ENCODE peak calls at places on chromosomes 5 and 9, in ten cellular contexts. D is left ventricle myocardium inferior, K is gastrocnemius medialis, M is fibroblast of lung, L is PC-3, Y is heart left ventricle, F is upper lobe of right lung, U is transverse colon, T is IMR-90, E is psoas muscle. A is an unnamed sample.
A peak's percentile ranks its signal among the peaks of the same experiment; 100 is the strongest.

GRCh38 chr5:163193886-163194285 is 243.5 kb upstream of the CCNG1 start:
- DNase-seq in M (no peak), T (no peak), D (no peak), E (no peak), K (no peak), F (no peak), U (no peak), L (peak; percentile 13), Y (no peak), A (no peak)

GRCh38 chr9:14744768-14745167 is 22.2 kb upstream of the CER1 start:
- DNase-seq in F (no peak), D (no peak), U (no peak), T (no peak), L (no peak), M (no peak), Y (no peak), K (no peak), E (no peak), A (no peak)

GRCh38 chr5:150781706-150782614 is 3.4 kb downstream of the SMIM3 start:
- DNase-seq in F (no peak), K (peak; percentile 55), Y (peak; percentile 79), E (peak; percentile 81), D (peak; percentile 64), T (peak; percentile 96), L (peak; percentile 20), U (peak; percentile 51), M (peak; percentile 99), A (peak; percentile 88)

GRCh38 chr5:168987540-168988300 is 313.2 kb downstream of the SLIT3 start:
- DNase-seq in M (peak; percentile 47), F (peak; percentile 76), T (peak; percentile 58), E (peak; percentile 70), D (peak; percentile 65), K (no peak), Y (peak; percentile 46), L (peak; percentile 90), U (peak; percentile 75), A (peak; percentile 94)

GRCh38 chr9:128685022-128685332 is 4.0 kb upstream of the SET start:
- DNase-seq in M (no peak), T (no peak), L (no peak), D (no peak), E (no peak), Y (no peak), K (no peak), F (no peak), U (no peak), A (no peak)

GRCh38 chr5:149470942-149471341 is 80.3 kb downstream of the CSNK1A1 start:
- DNase-seq in F (no peak), T (no peak), M (no peak), E (no peak), L (no peak), Y (no peak), K (no peak), D (no peak), U (no peak), A (no peak)

GRCh38 chr5:127870914-127871313 is 167.7 kb downstream of the CCDC192 start:
- DNase-seq in D (peak; percentile 77), T (no peak), L (no peak), E (peak; percentile 88), U (peak; percentile 56), M (peak; percentile 52), F (peak; percentile 86), K (peak; percentile 23), Y (peak; percentile 87), A (no peak)

GRCh38 chr9:129270205-129270604 is 92.1 kb upstream of the IER5L start:
- DNase-seq in E (no peak), M (no peak), F (no peak), D (peak; percentile 3), L (no peak), Y (no peak), K (no peak), T (no peak), U (peak; percentile 54), A (no peak)

GRCh38 chr5:24621809-24622208 is 23.0 kb downstream of the CDH10 start:
- DNase-seq in D (peak; percentile 15), K (peak; percentile 4), M (peak; percentile 23), L (peak; percentile 40), T (no peak), E (no peak), U (no peak), F (no peak), Y (no peak), A (no peak)

GRCh38 chr5:36073595-36074216 is 7.0 kb upstream of the UGT3A2 start:
- DNase-seq in D (no peak), M (no peak), U (no peak), F (no peak), L (peak; percentile 39), T (no peak), K (no peak), E (no peak), Y (no peak), A (peak; percentile 73)

GRCh38 chr5:159101689-159102088 is 2.0 kb upstream of the EBF1 start:
- DNase-seq in E (no peak), Y (no peak), M (no peak), F (no peak), U (no peak), L (no peak), K (no peak), T (no peak), D (no peak), A (no peak)

DNA sequence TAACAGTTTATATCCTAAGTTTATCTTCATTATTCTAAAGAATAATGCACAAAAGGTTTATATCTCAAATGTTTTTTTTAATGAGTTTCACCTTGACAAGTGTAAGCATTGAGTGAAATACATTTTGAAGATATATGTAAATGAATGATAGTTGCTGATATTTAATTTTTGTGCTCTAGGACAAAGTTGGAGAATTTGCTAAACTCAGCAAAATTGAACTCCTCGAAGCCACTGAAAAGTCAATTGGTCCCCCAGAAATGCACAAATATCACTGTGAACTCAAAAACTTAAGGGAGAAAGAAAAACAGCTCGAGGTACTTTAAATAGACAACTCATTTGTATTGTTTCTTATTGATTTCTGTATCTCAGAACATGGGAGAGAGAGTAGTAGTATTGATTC is 19.5 kb downstream of the SMC5 start:
- DNase-seq in F (no peak), Y (no peak), M (no peak), D (no peak), E (no peak), U (no peak), K (no peak), T (no peak), L (no peak), A (no peak)
- H3K36me3 ChIP-seq in F (peaks cover 33% of the 10 kb centered on the region), Y (peaks cover 7% of the 10 kb centered on the region), M (peaks cover 2% of the 10 kb centered on the region), D (peaks cover 64% of the 10 kb centered on the region), E (no peaks in the 10 kb centered on the region), U (no peaks in the 10 kb centered on the region), K (no peaks in the 10 kb centered on the region), T (peaks cover 16% of the 10 kb centered on the region), L (peaks cover 17% of the 10 kb centered on the region), A (peaks cover 74% of the 10 kb centered on the region)

DNA sequence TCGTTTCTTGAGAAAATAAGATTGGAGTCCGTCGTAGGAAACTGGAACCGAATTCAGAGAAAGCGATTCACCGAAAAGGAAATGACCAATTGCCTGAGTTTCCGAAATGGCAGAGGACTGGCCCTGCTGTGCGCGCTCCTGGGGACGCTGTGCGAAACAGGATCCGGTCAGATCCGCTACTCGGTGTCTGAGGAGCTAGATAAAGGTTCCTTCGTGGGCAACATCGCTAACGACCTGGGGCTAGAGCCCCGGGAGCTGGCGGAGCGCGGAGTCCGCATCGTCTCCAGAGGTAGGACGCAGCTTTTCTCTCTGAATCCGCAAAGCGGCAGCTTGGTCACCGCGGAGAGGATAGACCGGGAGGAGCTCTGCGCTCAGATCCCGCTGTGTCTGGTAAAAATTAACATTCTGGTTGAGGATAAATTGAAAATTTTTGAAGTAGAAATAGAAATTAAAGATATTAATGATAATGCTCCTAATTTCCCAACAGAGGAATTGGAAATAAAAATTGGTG is 379 bp downstream of the PCDHGA3 start:
- DNase-seq in D (no peak), U (no peak), K (no peak), M (no peak), T (no peak), Y (no peak), L (no peak), F (no peak), E (no peak), A (no peak)
- H3K4me3 ChIP-seq in D (peak overlapping the region; percentile 65), U (no peak overlapping the region), K (peak overlapping the region; percentile 57), M (no peak overlapping the region), T (peak overlapping the region; percentile 48), Y (peak overlapping the region; percentile 32), L (no peak overlapping the region), F (peak overlapping the region; percentile 21), E (peak overlapping the region; percentile 56), A (peak overlapping the region; percentile 77)

GRCh38 chr9:2469681-2470141 is 151.9 kb upstream of the VLDLR start:
- DNase-seq in D (peak; percentile 41), U (peak; percentile 51), E (no peak), K (no peak), M (peak; percentile 20), F (no peak), T (peak; percentile 6), Y (peak; percentile 29), L (peak; percentile 41), A (peak; percentile 81)
- TF ChIP-seq CTCF in D (no peak), U (no peak), E (no peak), K (no peak), M (no peak), F (no peak), T (peak; percentile 33), Y (no peak), L (peak; percentile 40), A (peak; percentile 60)

DNA sequence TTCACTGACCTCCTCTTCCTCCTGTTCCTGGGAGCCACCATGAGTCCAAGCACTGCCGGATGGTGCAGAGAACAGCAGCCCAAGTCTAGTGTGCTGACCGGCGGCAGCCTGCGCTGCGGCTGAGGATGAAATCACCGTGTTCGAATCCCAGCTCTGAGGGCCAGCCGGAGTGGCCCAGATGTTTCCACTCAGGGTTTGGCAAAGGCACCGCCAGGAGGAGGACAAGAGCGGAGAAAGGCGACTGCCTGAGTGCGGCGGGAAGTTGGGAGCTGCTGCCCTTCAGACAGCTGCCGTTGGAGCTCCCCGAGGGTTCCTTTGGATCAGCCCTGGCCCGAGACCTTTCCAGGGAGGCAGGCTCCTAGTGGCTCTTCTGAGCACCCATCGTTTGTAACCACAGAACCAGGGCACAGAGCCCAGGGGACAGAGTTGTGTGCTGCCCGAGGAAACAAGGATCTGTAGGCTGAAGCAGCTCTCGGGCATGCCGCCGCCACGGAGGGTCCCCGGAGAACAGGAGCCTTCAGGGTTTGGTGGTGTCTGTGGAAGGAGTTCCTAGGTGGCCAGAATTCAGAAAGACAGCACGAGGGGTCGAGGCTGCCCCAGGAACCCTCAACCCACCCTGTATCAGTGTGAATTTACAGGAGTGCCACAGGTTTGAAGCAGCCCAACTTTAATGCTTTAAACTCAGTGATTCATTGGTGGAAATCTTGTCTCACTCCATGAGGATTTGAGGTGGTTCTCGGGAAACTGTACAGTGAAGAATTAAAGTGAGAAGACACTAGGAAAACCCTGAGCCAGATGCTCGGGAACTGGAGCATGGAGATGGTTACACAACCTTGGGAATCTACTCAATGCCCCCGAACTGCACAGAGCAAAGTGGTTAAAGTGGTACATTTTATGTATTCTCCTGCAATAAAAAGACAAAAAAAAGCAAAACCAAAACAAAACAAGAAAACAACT is 115.5 kb upstream of the COL5A1 start:
- DNase-seq in E (peak; percentile 71), L (no peak), Y (peak; percentile 73), T (no peak), U (no peak), F (peak; percentile 64), D (peak; percentile 74), M (no peak), K (no peak), A (no peak)
- H3K36me3 ChIP-seq in E (no peaks in the 10 kb centered on the region), L (no peaks in the 10 kb centered on the region), Y (no peaks in the 10 kb centered on the region), T (no peaks in the 10 kb centered on the region), U (no peaks in the 10 kb centered on the region), F (no peaks in the 10 kb centered on the region), D (no peaks in the 10 kb centered on the region), M (no peaks in the 10 kb centered on the region), K (no peaks in the 10 kb centered on the region), A (no peaks in the 10 kb centered on the region)